ENCODE peak calls at places on chromosomes 3 and 15, in four cellular contexts. A, B, W and Q are unnamed samples.

GRCh38 chr3:70716832-70717231 is 404.4 kb upstream of the MDFIC2 start:
- DNase-seq in B (peak), W (no peak), A (peak), Q (no peak)

GRCh38 chr3:38519000-38519399 is 22.9 kb downstream of the EXOG start:
- DNase-seq in B (no peak), W (no peak), A (no peak), Q (no peak)

GRCh38 chr3:30666564-30667249 is 60.3 kb downstream of the TGFBR2 start:
- DNase-seq in A (no peak), W (no peak), B (no peak), Q (no peak)

GRCh38 chr15:61907753-61908086 is 152.5 kb downstream of the VPS13C start:
- DNase-seq in A (no peak), W (no peak), B (no peak), Q (no peak)

GRCh38 chr3:150078983-150079739 is 108.5 kb upstream of the PFN2 start:
- DNase-seq in A (no peak), B (peak), W (no peak), Q (no peak)

GRCh38 chr3:156643729-156644389 is 30.5 kb upstream of the TIPARP start:
- DNase-seq in B (peak), W (peak), A (no peak), Q (no peak)

GRCh38 chr15:40930430-40931299 is 1.5 kb downstream of the DLL4 start:
- DNase-seq in B (no peak), W (no peak), A (peak), Q (peak)

GRCh38 chr3:149736180-149737100 is 15.8 kb downstream of the COMMD2 start:
- DNase-seq in A (no peak), W (no peak), B (peak), Q (no peak)

GRCh38 chr15:84387086-84387485 is 151.5 kb downstream of the GOLGA6L4 start:
- DNase-seq in B (no peak), A (peak), W (no peak), Q (no peak)

GRCh38 chr3:174125267-174125844 is 727.8 kb downstream of the NLGN1 start:
- DNase-seq in W (no peak), B (peak), A (peak), Q (no peak)

GRCh38 chr15:81480645-81481053 is 106.6 kb upstream of the TMC3 start:
- DNase-seq in A (peak), B (peak), W (no peak), Q (no peak)

GRCh38 chr3:71074416-71074815 is 509.1 kb downstream of the FOXP1 start:
- DNase-seq in B (no peak), W (no peak), A (no peak), Q (no peak)

GRCh38 chr3:188362405-188362831 is 208.5 kb downstream of the LPP start:
- DNase-seq in W (no peak), A (no peak), B (peak), Q (no peak)

GRCh38 chr3:31577232-31577631 is 44.5 kb downstream of the STT3B start:
- DNase-seq in W (no peak), A (no peak), B (no peak), Q (no peak)

GRCh38 chr3:105093853-105094252 is 272.9 kb upstream of the ALCAM start:
- DNase-seq in A (no peak), W (no peak), B (no peak), Q (no peak)

GRCh38 chr3:124791142-124791541 is 60.9 kb downstream of the UMPS start:
- DNase-seq in A (no peak), W (no peak), B (peak), Q (no peak)

GRCh38 chr3:43792904-43793303 is 102.2 kb downstream of the ABHD5 start:
- DNase-seq in W (no peak), A (no peak), B (peak), Q (no peak)

GRCh38 chr3:178967184-178967532 is 104.5 kb downstream of the ZMAT3 start:
- DNase-seq in B (no peak), W (no peak), A (no peak), Q (no peak)

GRCh38 chr3:3288288-3288687 is 108.8 kb upstream of the CRBN start:
- DNase-seq in W (no peak), A (no peak), B (no peak), Q (no peak)

GRCh38 chr3:107028626-107029025 is 348.6 kb upstream of the CCDC54 start:
- DNase-seq in W (no peak), A (no peak), B (no peak), Q (no peak)

GRCh38 chr15:95024388-95024787 is 793.0 kb downstream of the MCTP2 start:
- DNase-seq in B (peak), W (no peak), A (no peak), Q (no peak)

GRCh38 chr3:36380171-36381031 is at the start of gene STAC:
- DNase-seq in W (no peak), A (peak), B (peak), Q (no peak)

GRCh38 chr3:110814170-110815007 is 257.2 kb upstream of the NECTIN3 start:
- DNase-seq in W (no peak), B (peak), A (no peak), Q (no peak)

GRCh38 chr3:33331414-33331813 is 54.2 kb downstream of the FBXL2 start:
- DNase-seq in A (no peak), B (peak), W (no peak), Q (no peak)

GRCh38 chr3:169964176-169964575 is 2.4 kb upstream of the SEC62 start:
- DNase-seq in W (no peak), A (no peak), B (no peak), Q (no peak)

GRCh38 chr3:42670051-42670576 is 15.2 kb upstream of the KLHL40 start:
- DNase-seq in B (no peak), A (no peak), W (no peak), Q (no peak)

GRCh38 chr3:152071315-152071714 is 197.4 kb upstream of the MBNL1 start:
- DNase-seq in B (no peak), A (no peak), W (no peak), Q (no peak)

GRCh38 chr3:61908344-61908743 is 347.0 kb downstream of the PTPRG start:
- DNase-seq in A (no peak), W (no peak), B (peak), Q (no peak)

GRCh38 chr3:53900666-53901331 is 9.1 kb upstream of the SELENOK start:
- DNase-seq in W (no peak), B (no peak), A (no peak), Q (no peak)

GRCh38 chr15:57563416-57563815 is 28.3 kb upstream of the MYZAP start:
- DNase-seq in W (no peak), A (no peak), B (no peak), Q (no peak)

GRCh38 chr15:23516866-23517265 is 48.6 kb upstream of the MKRN3 start:
- DNase-seq in W (no peak), B (no peak), A (no peak), Q (no peak)

GRCh38 chr3:98599647-98600411 is 6.4 kb upstream of the CPOX start:
- DNase-seq in W (no peak), A (no peak), B (no peak), Q (no peak)

GRCh38 chr3:178058629-178059028 is 477.6 kb upstream of the KCNMB2 start:
- DNase-seq in A (no peak), W (no peak), B (no peak), Q (no peak)

GRCh38 chr15:42270551-42270950 is 2.5 kb upstream of the GANC start:
- DNase-seq in W (no peak), B (no peak), A (no peak), Q (no peak)

GRCh38 chr3:87175662-87176230 is 51.4 kb upstream of the CHMP2B start:
- DNase-seq in B (no peak), W (no peak), A (no peak), Q (no peak)

GRCh38 chr15:37370938-37371337 is 270.6 kb upstream of the MEIS2 start:
- DNase-seq in W (no peak), A (no peak), B (no peak), Q (no peak)

GRCh38 chr3:126268866-126269265 is 88.3 kb downstream of the KLF15 start:
- DNase-seq in B (no peak), W (no peak), A (no peak), Q (no peak)

GRCh38 chr3:126266850-126267168 is 86.4 kb upstream of the ALDH1L1 start:
- DNase-seq in B (no peak), W (no peak), A (no peak), Q (no peak)

GRCh38 chr3:126266291-126266840 is 86.0 kb upstream of the ALDH1L1 start:
- DNase-seq in B (no peak), W (no peak), A (peak), Q (no peak)

GRCh38 chr3:126267976-126268615 is 87.7 kb upstream of the ALDH1L1 start:
- DNase-seq in A (no peak), W (no peak), B (no peak), Q (no peak)

DNA sequence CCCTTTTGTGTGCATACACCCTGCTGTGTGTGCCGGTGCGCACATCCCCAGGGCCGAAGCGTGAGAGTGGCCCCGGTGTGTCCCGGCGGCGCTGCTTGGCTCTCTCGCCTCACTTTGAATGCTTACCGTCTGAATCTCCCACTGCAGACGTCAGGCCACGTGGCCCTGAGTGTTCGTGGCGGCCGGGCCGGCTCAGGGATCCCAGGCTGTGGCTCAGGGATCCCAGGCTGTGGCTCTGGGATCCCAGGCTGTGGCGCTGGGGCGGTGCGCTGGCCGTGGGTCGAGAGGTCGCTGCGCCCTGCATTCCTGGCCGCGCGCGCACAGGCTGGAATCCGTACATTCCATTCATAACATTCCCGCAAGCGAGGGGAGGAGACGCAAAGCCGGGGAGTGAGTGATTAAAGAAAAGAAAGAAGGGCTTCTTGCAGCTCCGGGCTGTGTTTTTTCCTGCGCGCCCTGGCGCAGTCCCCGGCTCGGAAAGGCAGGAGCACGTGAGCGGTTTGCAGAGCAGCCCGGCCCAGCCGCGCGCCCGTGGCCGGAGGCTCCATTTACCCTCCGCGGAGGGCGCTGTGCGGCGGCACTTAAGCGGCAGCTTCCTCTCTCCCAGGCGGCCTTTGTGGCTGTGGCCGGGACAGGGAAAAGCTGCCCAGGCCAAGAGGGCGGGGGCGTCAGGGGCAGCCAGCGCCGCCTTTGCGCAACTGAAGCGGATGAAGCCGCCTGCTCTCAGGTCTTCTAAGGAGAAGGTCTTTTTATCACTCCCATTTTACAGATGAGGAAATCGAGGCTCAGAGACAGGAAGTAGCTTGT is 87.0 kb upstream of the ALDH1L1 start:
- DNase-seq in A (peak), B (peak), W (no peak), Q (peak)
- TF ChIP-seq CTCF in A (no peak), B (no peak), W (no peak), Q (peak)

DNA sequence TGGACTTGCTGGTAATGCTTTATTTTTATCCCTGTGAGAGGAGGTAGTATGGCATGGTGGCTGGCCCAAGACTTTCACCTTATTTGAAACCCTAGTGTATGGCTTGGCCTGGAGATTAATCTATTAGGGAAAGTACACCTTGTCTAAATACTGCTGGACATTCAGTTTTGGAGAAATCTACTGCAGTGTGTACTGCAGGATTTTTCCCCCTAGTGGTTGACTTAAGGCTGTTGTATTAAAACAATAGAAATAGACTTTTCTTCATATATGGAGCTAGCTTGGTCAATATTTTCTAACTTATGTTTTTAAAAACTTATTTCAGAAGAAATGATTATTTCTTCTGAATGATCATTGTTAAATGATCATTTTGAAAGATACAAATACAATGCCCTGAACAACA is 13.9 kb upstream of the SLITRK3 start:
- DNase-seq in B (no peak), A (no peak), W (no peak), Q (no peak)
- TF ChIP-seq CTCF in B (peak), A (no peak), W (no peak), Q (peak)

GRCh38 chr15:64751464-64751863 is 23.9 kb downstream of the RBPMS2 start:
- DNase-seq in A (no peak), W (no peak), B (no peak), Q (no peak)
- TF ChIP-seq CTCF in A (no peak), W (no peak), B (no peak), Q (no peak)

GRCh38 chr3:141179983-141180382 is 51.6 kb upstream of the PXYLP1 start:
- DNase-seq in W (no peak), A (no peak), B (no peak), Q (no peak)

GRCh38 chr3:141181191-141181590 is 50.4 kb upstream of the PXYLP1 start:
- DNase-seq in W (no peak), A (no peak), B (no peak), Q (no peak)

GRCh38 chr3:141181819-141182218 is 49.8 kb upstream of the PXYLP1 start:
- DNase-seq in B (no peak), W (no peak), A (no peak), Q (no peak)

GRCh38 chr3:141183606-141184005 is 48.0 kb upstream of the PXYLP1 start:
- DNase-seq in W (no peak), A (no peak), B (no peak), Q (no peak)

GRCh38 chr3:141184430-141184829 is 47.2 kb upstream of the PXYLP1 start:
- DNase-seq in B (no peak), A (no peak), W (no peak), Q (no peak)
- TF ChIP-seq CTCF in B (no peak), A (no peak), W (no peak), Q (no peak)